ENCODE peak calls at places on chromosome 14, in eight cellular contexts. Q is neural progenitor cell; A is mesenteric fat pad; H is ovary; E is posterior cingulate gyrus; O is stimulated activated CD4-positive, alpha-beta T cell treated with anti-CD3 and anti-CD28 coated beads, Interleukin-15, amount 100 ng/mL, for 48 hours; Z is effector memory CD8-positive, alpha-beta T cell; M is breast epithelium. J is an unnamed sample.

GRCh38 chr14:77359626-77360025 is 17.3 kb downstream of the TMED8 start:
- DNase-seq in Q (no peak), A (no peak), H (no peak), E (no peak), O (no peak), Z (no peak), M (no peak), J (no peak)

GRCh38 chr14:102117852-102118251 is 21.8 kb upstream of the WDR20 start:
- DNase-seq in Q (no peak), A (peak; percentile 59), H (no peak), E (no peak), O (no peak), Z (no peak), M (no peak), J (no peak)

GRCh38 chr14:104102282-104102914 is 16.9 kb downstream of the ASPG start:
- DNase-seq in Q (no peak), A (no peak), H (peak; percentile 15), E (peak; percentile 69), O (no peak), Z (no peak), M (no peak), J (peak; percentile 9)

GRCh38 chr14:96852823-96853422 is 55.7 kb downstream of the VRK1 start:
- DNase-seq in Q (peak; percentile 29), A (no peak), H (no peak), E (no peak), O (no peak), Z (no peak), M (no peak), J (no peak)

GRCh38 chr14:103519837-103520212 is 2.8 kb downstream of the CKB start:
- DNase-seq in Q (no peak), A (no peak), H (peak; percentile 64), E (peak; percentile 87), O (no peak), Z (no peak), M (no peak), J (peak; percentile 40)

GRCh38 chr14:71463807-71464206 is 468.4 kb upstream of the RGS6 start:
- DNase-seq in Q (no peak), A (no peak), H (no peak), E (no peak), O (no peak), Z (no peak), M (no peak), J (no peak)

GRCh38 chr14:50697659-50698290 is 29.7 kb upstream of the SAV1 start:
- DNase-seq in Q (no peak), A (no peak), H (no peak), E (no peak), O (no peak), Z (no peak), M (no peak), J (no peak)

GRCh38 chr14:65549429-65549828 is 136.9 kb downstream of the FUT8 start:
- DNase-seq in Q (no peak), A (no peak), H (no peak), E (no peak), O (no peak), Z (no peak), M (no peak), J (no peak)

GRCh38 chr14:69368381-69368780 is 29.7 kb downstream of the ERH start:
- DNase-seq in Q (no peak), A (no peak), H (no peak), E (no peak), O (no peak), Z (no peak), M (no peak), J (no peak)

GRCh38 chr14:21467620-21468019 is 9.1 kb downstream of the RAB2B start:
- DNase-seq in Q (no peak), A (no peak), H (no peak), E (no peak), O (no peak), Z (no peak), M (no peak), J (no peak)

GRCh38 chr14:24334431-24335271 is at the start of gene ADCY4:
- DNase-seq in Q (peak; percentile 51), A (no peak), H (no peak), E (peak; percentile 78), O (no peak), Z (no peak), M (no peak), J (peak; percentile 68)

J was measured in left ventricle myocardium inferior.